ENCODE peak calls at places on chromosomes 5 and 9, in five cellular contexts. R is amygdala, C is germinal center, O is fibroblast of lung, H is SW480. Y is an unnamed sample.

GRCh38 chr9:131609116-131609830 is 64.0 kb downstream of the PRRT1B start:
- DNase-seq in R (no peak), C (no peak), H (no peak), O (peak), Y (no peak)

GRCh38 chr9:81804306-81804705 is 115.0 kb upstream of the TLE1 start:
- DNase-seq in R (no peak), H (no peak), O (peak), C (no peak), Y (no peak)

GRCh38 chr5:170357853-170358497 is 31.2 kb downstream of the KCNMB1 start:
- DNase-seq in C (peak), R (no peak), H (no peak), O (no peak), Y (no peak)

GRCh38 chr9:111148994-111149759 is 110.9 kb upstream of the LPAR1 start:
- DNase-seq in C (no peak), H (peak), R (no peak), O (no peak), Y (no peak)

GRCh38 chr9:93183663-93184438 is at the start of gene WNK2:
- DNase-seq in O (no peak), C (peak), R (no peak), H (peak), Y (peak)

GRCh38 chr5:171750316-171750788 is 35.3 kb upstream of the SMIM23 start:
- DNase-seq in C (no peak), H (no peak), O (peak), R (no peak), Y (no peak)

GRCh38 chr5:123262275-123262823 is 160.9 kb downstream of the CEP120 start:
- DNase-seq in H (no peak), C (no peak), O (no peak), R (no peak), Y (no peak)

GRCh38 chr5:179343021-179343781 is 2.1 kb downstream of the ADAMTS2 start:
- DNase-seq in O (peak), H (no peak), R (no peak), C (no peak), Y (no peak)

GRCh38 chr5:68290260-68290674 is 74.7 kb downstream of the PIK3R1 start:
- DNase-seq in R (no peak), H (peak), O (peak), C (no peak), Y (no peak)

GRCh38 chr5:13357937-13358336 is 586.6 kb downstream of the DNAH5 start:
- DNase-seq in H (no peak), O (no peak), R (no peak), C (no peak), Y (no peak)

GRCh38 chr5:87944553-87945320 is 323.9 kb downstream of the TMEM161B start:
- DNase-seq in C (no peak), H (no peak), O (peak), R (peak), Y (peak)

GRCh38 chr5:5332287-5332686 is 90.2 kb upstream of the ICE1 start:
- DNase-seq in H (no peak), O (no peak), R (no peak), C (no peak), Y (peak)

GRCh38 chr9:80448996-80449395 is 877.2 kb downstream of the TLE4 start:
- DNase-seq in O (no peak), C (no peak), R (no peak), H (no peak), Y (no peak)

GRCh38 chr9:127635198-127635735 is 23.2 kb downstream of the STXBP1 start:
- DNase-seq in C (no peak), O (peak), H (no peak), R (no peak), Y (no peak)

GRCh38 chr5:143921525-143922311 is 109.8 kb downstream of the HMHB1 start:
- DNase-seq in H (no peak), O (peak), R (no peak), C (no peak), Y (no peak)